ENCODE peak calls at places on chromosomes 12 and 14, in five cellular contexts. O is suprapubic skin, I is esophagus muscularis mucosa, A is prostate gland, Q is transverse colon. B is an unnamed sample.

GRCh38 chr14:78933948-78934524 is 763.9 kb downstream of the NRXN3 start:
- DNase-seq in O (no peak), I (no peak), A (no peak), Q (no peak), B (no peak)

GRCh38 chr14:20830831-20831230 is 28.2 kb upstream of the RNASE1 start:
- DNase-seq in O (no peak), I (no peak), A (no peak), Q (no peak), B (no peak)

GRCh38 chr12:105814283-105814682 is 324.5 kb downstream of the NUAK1 start:
- DNase-seq in O (no peak), I (peak), A (no peak), Q (no peak), B (no peak)

GRCh38 chr14:105855893-105856675 is 329.7 kb downstream of the TMEM121 start:
- DNase-seq in O (peak), I (no peak), A (no peak), Q (peak), B (no peak)

GRCh38 chr12:92551853-92552397 is 150.9 kb upstream of the PLEKHG7 start:
- DNase-seq in O (no peak), I (no peak), A (no peak), Q (no peak), B (no peak)

GRCh38 chr12:42756841-42757661 is 167.5 kb upstream of the PRICKLE1 start:
- DNase-seq in O (no peak), I (peak), A (no peak), Q (no peak), B (no peak)

GRCh38 chr12:24496755-24497154 is 452.1 kb downstream of the BCAT1 start:
- DNase-seq in O (no peak), I (no peak), A (no peak), Q (no peak), B (no peak)

GRCh38 chr14:95196268-95196667 is 38.9 kb upstream of the DICER1 start:
- DNase-seq in O (no peak), I (no peak), A (no peak), Q (no peak), B (no peak)

GRCh38 chr14:92108345-92109254 is 2.2 kb upstream of the ATXN3 start:
- DNase-seq in O (no peak), I (no peak), A (no peak), Q (no peak), B (no peak)

GRCh38 chr12:64160718-64161060 is 61.4 kb downstream of the KICS2 start:
- DNase-seq in O (no peak), I (no peak), A (no peak), Q (no peak), B (no peak)

GRCh38 chr14:67729072-67729561 is 27.4 kb downstream of the RDH12 start:
- DNase-seq in O (no peak), I (no peak), A (peak), Q (peak), B (no peak)

GRCh38 chr12:109885616-109886015 is 5.3 kb upstream of the GLTP start:
- DNase-seq in O (no peak), I (no peak), A (no peak), Q (no peak), B (no peak)

GRCh38 chr12:77116277-77116676 is 50.9 kb upstream of the E2F7 start:
- DNase-seq in O (no peak), I (no peak), A (no peak), Q (no peak), B (no peak)

GRCh38 chr14:93036652-93037341 is 78.9 kb downstream of the ITPK1 start:
- DNase-seq in O (no peak), I (no peak), A (no peak), Q (no peak), B (no peak)

GRCh38 chr12:83468988-83469908 is 782.5 kb downstream of the TMTC2 start:
- DNase-seq in O (no peak), I (no peak), A (no peak), Q (no peak), B (no peak)

GRCh38 chr14:78598046-78598652 is 428.0 kb downstream of the NRXN3 start:
- DNase-seq in O (no peak), I (no peak), A (peak), Q (peak), B (no peak)

DNA sequence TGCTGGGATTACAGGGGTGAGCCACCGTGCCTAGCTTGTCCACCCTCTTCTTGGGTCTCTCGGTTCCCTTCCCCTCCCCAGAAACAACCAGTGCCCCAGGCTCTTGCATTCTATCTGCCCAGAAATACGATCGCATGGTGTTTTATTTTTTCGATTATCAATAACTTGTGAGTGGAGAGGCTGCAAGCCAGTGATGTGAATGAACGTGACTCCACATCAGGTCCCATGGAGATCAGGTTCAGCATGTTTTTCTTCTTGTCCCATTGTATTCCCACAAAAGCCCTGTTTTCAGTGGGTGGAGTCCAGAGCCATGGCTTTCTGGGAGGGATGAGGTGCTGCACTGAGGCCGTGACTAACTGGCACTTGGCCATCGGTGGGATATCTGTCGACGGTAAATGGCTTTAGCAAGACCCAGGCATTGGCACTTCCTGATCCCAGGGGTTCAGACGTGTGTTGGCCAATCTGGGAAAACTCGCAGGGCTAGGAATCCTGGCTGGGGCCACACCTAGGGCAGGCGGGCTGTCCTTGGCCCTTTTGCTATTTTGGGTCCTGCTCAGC is 12.7 kb upstream of the HNF1A start:
- DNase-seq in O (no peak), I (no peak), A (no peak), Q (no peak), B (no peak)
- TF ChIP-seq POLR2AphosphoS5 in O (no peak), I (no peak), A (no peak), Q (no peak), B (no peak)

DNA sequence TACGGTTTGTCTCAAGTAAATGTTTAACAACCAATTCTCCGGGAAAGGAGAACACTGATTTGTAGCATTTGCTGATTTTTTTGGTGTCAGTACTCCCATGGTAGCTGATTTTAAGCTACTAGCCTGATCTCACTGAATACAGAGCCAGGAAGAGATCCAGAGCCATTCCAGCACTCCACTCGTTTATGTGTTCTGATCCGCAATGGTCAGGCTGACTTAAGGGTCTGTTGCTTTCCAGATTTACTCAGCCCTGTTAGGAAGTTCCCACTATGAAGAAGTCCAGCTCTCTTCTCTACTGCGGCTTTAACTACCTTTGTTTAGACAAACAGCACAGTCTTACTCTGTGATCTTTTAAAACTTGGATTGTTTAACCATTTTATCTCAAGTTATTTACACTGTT is 38.0 kb upstream of the NID2 start:
- DNase-seq in O (no peak), I (no peak), A (no peak), Q (no peak), B (no peak)
- TF ChIP-seq POLR2AphosphoS5 in O (no peak), I (no peak), A (no peak), Q (no peak), B (no peak)

DNA sequence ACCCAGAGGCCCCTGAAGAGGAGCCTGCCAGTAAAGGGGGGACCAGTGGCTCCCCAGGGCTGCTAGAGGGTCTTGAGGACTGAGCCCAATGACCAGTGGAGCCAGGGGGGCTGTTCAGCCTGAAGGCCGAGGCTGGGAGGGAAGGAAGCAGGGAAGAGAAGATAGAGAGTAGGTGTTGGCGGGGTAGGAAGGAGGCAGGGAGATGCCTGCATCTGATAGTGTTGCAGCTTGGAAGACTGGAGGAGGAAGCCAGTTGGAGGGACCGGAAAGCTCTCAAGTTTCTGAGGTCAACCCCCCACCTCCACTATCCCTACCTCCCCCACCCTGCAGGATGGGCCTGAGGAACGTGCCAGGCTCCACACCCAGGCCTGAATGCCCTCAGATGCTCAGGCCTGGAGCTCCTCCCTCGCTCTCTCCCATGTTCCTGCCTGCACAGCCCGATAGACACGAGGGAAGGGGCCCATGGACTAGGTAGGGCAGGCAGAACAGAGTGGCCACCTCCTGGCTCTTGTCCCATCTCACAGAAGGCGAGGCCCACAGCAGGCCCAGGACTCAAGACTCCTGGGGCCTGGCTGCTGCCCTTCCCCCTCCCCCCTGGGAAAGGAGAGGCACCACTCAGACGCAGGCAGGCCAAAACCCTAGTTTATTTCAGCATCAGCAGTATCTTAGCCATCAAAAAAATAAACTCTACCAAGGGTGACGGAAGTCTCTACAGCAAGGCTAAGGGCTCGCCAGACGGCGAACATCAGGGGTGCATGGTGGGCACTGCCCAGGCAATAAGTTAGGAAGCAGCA is 3.4 kb downstream of the CKB start:
- DNase-seq in O (peak), I (no peak), A (no peak), Q (no peak), B (no peak)
- TF ChIP-seq POLR2AphosphoS5 in O (no peak), I (no peak), A (no peak), Q (peak), B (peak)

GRCh38 chr12:125247477-125247876 is 182.2 kb downstream of the AACS start:
- DNase-seq in O (no peak), I (no peak), A (no peak), Q (no peak), B (no peak)
- TF ChIP-seq POLR2AphosphoS5 in O (no peak), I (no peak), A (no peak), Q (no peak), B (no peak)

GRCh38 chr12:45263587-45263986 is 47.7 kb downstream of the ANO6 start:
- DNase-seq in O (no peak), I (no peak), A (no peak), Q (no peak), B (no peak)

GRCh38 chr12:45273717-45274271 is 57.9 kb downstream of the ANO6 start:
- DNase-seq in O (peak), I (no peak), A (no peak), Q (no peak), B (no peak)

GRCh38 chr12:45269407-45269741 is 53.5 kb downstream of the ANO6 start:
- DNase-seq in O (no peak), I (no peak), A (no peak), Q (no peak), B (no peak)

DNA sequence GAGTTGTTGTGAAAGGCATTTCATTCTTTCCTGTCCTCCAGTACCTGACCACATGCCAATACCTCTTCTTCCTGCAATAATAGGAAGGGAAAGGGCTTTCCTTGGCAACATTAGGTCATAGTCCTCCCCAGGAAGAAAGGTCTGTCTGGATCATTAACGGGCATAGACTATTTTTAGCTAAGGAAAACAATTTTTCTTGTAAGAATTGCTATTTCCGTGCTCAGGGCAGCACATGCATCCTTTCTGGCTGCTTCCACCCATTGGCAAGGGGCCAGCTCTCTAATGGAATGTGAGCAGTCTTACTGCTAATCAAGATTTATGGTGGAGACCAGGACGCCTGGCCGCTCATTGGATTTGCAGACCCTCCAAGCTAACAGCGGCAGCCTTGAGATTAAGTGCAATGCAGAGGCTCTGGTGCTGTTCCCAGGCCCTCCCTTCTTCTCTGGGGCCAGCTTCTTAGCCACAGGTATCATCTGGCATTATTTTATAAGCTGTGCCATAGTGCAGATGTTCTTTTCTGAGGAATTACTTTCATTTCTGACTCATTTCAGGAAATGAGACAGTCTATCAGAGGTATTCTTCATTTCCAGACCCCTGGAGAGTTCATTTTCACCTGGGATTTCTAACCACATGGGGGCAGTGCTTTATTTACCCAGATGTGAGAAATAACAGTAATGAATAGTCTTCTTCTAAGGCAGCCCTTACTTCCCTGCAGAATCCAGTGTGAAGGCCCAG is 52.9 kb downstream of the ANO6 start:
- DNase-seq in O (peak), I (peak), A (peak), Q (peak), B (no peak)
- TF ChIP-seq POLR2AphosphoS5 in O (no peak), I (peak), A (peak), Q (peak), B (no peak)

GRCh38 chr14:22538671-22539228 is 50.3 kb downstream of the DAD1 start:
- DNase-seq in O (no peak), I (no peak), A (no peak), Q (no peak), B (no peak)
- TF ChIP-seq POLR2AphosphoS5 in O (no peak), I (no peak), A (no peak), Q (no peak), B (no peak)

DNA sequence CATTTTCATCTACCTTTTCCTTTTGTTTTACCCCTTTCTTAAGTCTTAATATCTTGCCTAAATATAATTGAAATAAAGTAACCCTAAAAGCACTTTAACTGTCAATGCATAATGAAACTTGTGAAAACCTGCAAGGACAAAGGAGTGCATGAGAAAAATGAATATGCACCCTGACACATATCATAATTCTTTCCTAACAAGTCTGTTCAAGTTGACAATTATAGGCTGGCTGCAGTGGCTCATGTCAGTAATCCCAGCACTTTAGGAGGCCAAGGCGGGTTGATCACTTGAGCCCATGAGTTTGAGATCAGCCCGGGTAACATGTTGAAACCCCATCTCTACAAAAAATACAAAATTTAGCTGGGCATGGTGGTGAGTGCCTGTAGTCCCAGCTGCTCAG is 65.4 kb downstream of the FGD6 start:
- DNase-seq in O (no peak), I (no peak), A (no peak), Q (no peak), B (no peak)
- TF ChIP-seq POLR2AphosphoS5 in O (no peak), I (no peak), A (no peak), Q (no peak), B (no peak)

DNA sequence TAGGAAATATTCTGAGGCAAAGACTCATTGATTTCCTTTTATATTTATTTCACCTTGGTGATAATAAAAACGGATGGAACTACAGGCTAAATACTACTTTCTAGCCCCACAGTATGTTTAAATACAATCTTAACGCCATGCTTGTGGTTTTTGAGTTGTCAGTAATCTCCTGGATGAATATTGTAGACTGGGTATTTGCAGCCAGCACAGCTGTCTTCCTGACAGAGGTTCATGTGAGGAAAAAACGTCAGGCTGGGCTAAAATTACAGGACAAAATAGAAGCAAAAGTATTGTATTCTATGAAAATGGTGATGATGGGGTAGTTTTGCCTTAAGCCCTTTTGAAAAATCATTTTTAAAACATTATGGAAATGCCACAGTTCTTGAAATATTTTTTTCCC is 140.9 kb downstream of the CCDC91 start:
- DNase-seq in O (no peak), I (no peak), A (no peak), Q (no peak), B (no peak)
- TF ChIP-seq POLR2AphosphoS5 in O (no peak), I (no peak), A (no peak), Q (no peak), B (no peak)

GRCh38 chr12:53096089-53096741 is 1.3 kb upstream of the IGFBP6 start:
- DNase-seq in O (peak), I (no peak), A (no peak), Q (peak), B (no peak)
- TF ChIP-seq POLR2AphosphoS5 in O (peak), I (peak), A (peak), Q (peak), B (no peak)

GRCh38 chr14:89308232-89308959 is 108.6 kb downstream of the FOXN3 start:
- DNase-seq in O (no peak), I (no peak), A (no peak), Q (no peak), B (no peak)
- TF ChIP-seq POLR2AphosphoS5 in O (no peak), I (no peak), A (no peak), Q (no peak), B (no peak)

B was measured in SK-N-MC.